ENCODE peak calls at places on chromosomes 3 and 15, in five cellular contexts. One of them, this sample, is unnamed.

GRCh38 chr3:124846189-124846588 is 41.0 kb downstream of the ITGB5 start:
- DNase-seq in astrocyte of the cerebellum: peak
- DNase-seq in left ventricle myocardium inferior: no peak
- DNase-seq in heart right ventricle: no peak
- DNase-seq in fibroblast of mammary gland: peak
- DNase-seq in this sample: peak

GRCh38 chr15:70974004-70974832 is 81.6 kb downstream of the LRRC49 start:
- DNase-seq in left ventricle myocardium inferior: no peak
- DNase-seq in astrocyte of the cerebellum: peak
- DNase-seq in heart right ventricle: no peak
- DNase-seq in fibroblast of mammary gland: peak
- DNase-seq in this sample: no peak

GRCh38 chr3:94115482-94115881 is 52.6 kb downstream of the NSUN3 start:
- DNase-seq in fibroblast of mammary gland: peak
- DNase-seq in left ventricle myocardium inferior: no peak
- DNase-seq in astrocyte of the cerebellum: peak
- DNase-seq in heart right ventricle: no peak
- DNase-seq in this sample: no peak

GRCh38 chr3:178517665-178518366 is 18.4 kb upstream of the KCNMB2 start:
- DNase-seq in fibroblast of mammary gland: no peak
- DNase-seq in astrocyte of the cerebellum: no peak
- DNase-seq in left ventricle myocardium inferior: no peak
- DNase-seq in heart right ventricle: no peak
- DNase-seq in this sample: no peak

GRCh38 chr15:28921336-28921735 is 35.6 kb downstream of the APBA2 start:
- DNase-seq in astrocyte of the cerebellum: no peak
- DNase-seq in left ventricle myocardium inferior: no peak
- DNase-seq in fibroblast of mammary gland: no peak
- DNase-seq in heart right ventricle: no peak
- DNase-seq in this sample: no peak

GRCh38 chr15:62241135-62241770 is 76.2 kb upstream of the C2CD4B start:
- DNase-seq in left ventricle myocardium inferior: no peak
- DNase-seq in fibroblast of mammary gland: peak
- DNase-seq in astrocyte of the cerebellum: no peak
- DNase-seq in heart right ventricle: no peak
- DNase-seq in this sample: no peak

GRCh38 chr3:64518496-64518895 is 169.3 kb downstream of the ADAMTS9 start:
- DNase-seq in fibroblast of mammary gland: no peak
- DNase-seq in heart right ventricle: no peak
- DNase-seq in left ventricle myocardium inferior: no peak
- DNase-seq in astrocyte of the cerebellum: no peak
- DNase-seq in this sample: no peak

GRCh38 chr3:54322354-54322753 is 200.0 kb downstream of the CACNA2D3 start:
- DNase-seq in left ventricle myocardium inferior: no peak
- DNase-seq in heart right ventricle: no peak
- DNase-seq in astrocyte of the cerebellum: no peak
- DNase-seq in fibroblast of mammary gland: no peak
- DNase-seq in this sample: no peak

GRCh38 chr3:116339441-116340028 is 105.8 kb downstream of the LSAMP start:
- DNase-seq in astrocyte of the cerebellum: peak
- DNase-seq in fibroblast of mammary gland: peak
- DNase-seq in heart right ventricle: peak
- DNase-seq in left ventricle myocardium inferior: peak
- DNase-seq in this sample: no peak

GRCh38 chr15:60890361-60890991 is 338.6 kb downstream of the RORA start:
- DNase-seq in left ventricle myocardium inferior: no peak
- DNase-seq in heart right ventricle: no peak
- DNase-seq in astrocyte of the cerebellum: no peak
- DNase-seq in fibroblast of mammary gland: no peak
- DNase-seq in this sample: no peak

GRCh38 chr15:63083046-63083445 is 38.6 kb upstream of the LACTB start:
- DNase-seq in astrocyte of the cerebellum: no peak
- DNase-seq in left ventricle myocardium inferior: peak
- DNase-seq in fibroblast of mammary gland: no peak
- DNase-seq in heart right ventricle: peak
- DNase-seq in this sample: no peak

GRCh38 chr3:149018247-149018646 is 26.9 kb downstream of the GYG1 start:
- DNase-seq in fibroblast of mammary gland: peak
- DNase-seq in left ventricle myocardium inferior: no peak
- DNase-seq in astrocyte of the cerebellum: no peak
- DNase-seq in heart right ventricle: no peak
- DNase-seq in this sample: no peak

GRCh38 chr3:99484871-99485270 is 153.5 kb upstream of the COL8A1 start:
- DNase-seq in astrocyte of the cerebellum: peak
- DNase-seq in heart right ventricle: no peak
- DNase-seq in fibroblast of mammary gland: peak
- DNase-seq in left ventricle myocardium inferior: no peak
- DNase-seq in this sample: no peak

GRCh38 chr3:8500208-8500961 is 1.2 kb upstream of the LMCD1 start:
- DNase-seq in astrocyte of the cerebellum: peak
- DNase-seq in fibroblast of mammary gland: peak
- DNase-seq in left ventricle myocardium inferior: no peak
- DNase-seq in heart right ventricle: no peak
- DNase-seq in this sample: no peak

GRCh38 chr15:50363612-50364011 is 8.6 kb upstream of the GABPB1 start:
- DNase-seq in heart right ventricle: no peak
- DNase-seq in left ventricle myocardium inferior: no peak
- DNase-seq in astrocyte of the cerebellum: no peak
- DNase-seq in fibroblast of mammary gland: no peak
- DNase-seq in this sample: no peak

GRCh38 chr15:29652595-29652994 is 169.7 kb downstream of the TJP1 start:
- DNase-seq in heart right ventricle: peak
- DNase-seq in astrocyte of the cerebellum: no peak
- DNase-seq in fibroblast of mammary gland: no peak
- DNase-seq in left ventricle myocardium inferior: no peak
- DNase-seq in this sample: no peak

GRCh38 chr15:78739206-78739605 is 72.1 kb downstream of the ADAMTS7 start:
- DNase-seq in heart right ventricle: no peak
- DNase-seq in fibroblast of mammary gland: no peak
- DNase-seq in astrocyte of the cerebellum: no peak
- DNase-seq in left ventricle myocardium inferior: no peak
- DNase-seq in this sample: no peak

GRCh38 chr3:40167958-40168357 is 141.5 kb upstream of the EIF1B start:
- DNase-seq in astrocyte of the cerebellum: no peak
- DNase-seq in heart right ventricle: no peak
- DNase-seq in fibroblast of mammary gland: no peak
- DNase-seq in left ventricle myocardium inferior: no peak
- DNase-seq in this sample: no peak

GRCh38 chr15:66107070-66107469 is 146.5 kb downstream of the MEGF11 start:
- DNase-seq in heart right ventricle: no peak
- DNase-seq in astrocyte of the cerebellum: no peak
- DNase-seq in fibroblast of mammary gland: no peak
- DNase-seq in left ventricle myocardium inferior: no peak
- DNase-seq in this sample: no peak

GRCh38 chr15:68725736-68726135 is 95.0 kb downstream of the ANP32A start:
- DNase-seq in left ventricle myocardium inferior: peak
- DNase-seq in fibroblast of mammary gland: peak
- DNase-seq in astrocyte of the cerebellum: no peak
- DNase-seq in heart right ventricle: peak
- DNase-seq in this sample: peak

GRCh38 chr3:132549169-132549568 is 47.9 kb upstream of the ACKR4 start:
- DNase-seq in heart right ventricle: no peak
- DNase-seq in left ventricle myocardium inferior: no peak
- DNase-seq in astrocyte of the cerebellum: no peak
- DNase-seq in fibroblast of mammary gland: no peak
- DNase-seq in this sample: no peak

GRCh38 chr15:61978225-61978624 is 82.0 kb downstream of the VPS13C start:
- DNase-seq in astrocyte of the cerebellum: no peak
- DNase-seq in left ventricle myocardium inferior: no peak
- DNase-seq in heart right ventricle: no peak
- DNase-seq in fibroblast of mammary gland: no peak
- DNase-seq in this sample: no peak

GRCh38 chr3:68773401-68773800 is 158.9 kb downstream of the TAFA4 start:
- DNase-seq in fibroblast of mammary gland: no peak
- DNase-seq in left ventricle myocardium inferior: no peak
- DNase-seq in astrocyte of the cerebellum: no peak
- DNase-seq in heart right ventricle: no peak
- DNase-seq in this sample: no peak

GRCh38 chr3:111227216-111227615 is 155.6 kb downstream of the NECTIN3 start:
- DNase-seq in fibroblast of mammary gland: peak
- DNase-seq in heart right ventricle: no peak
- DNase-seq in astrocyte of the cerebellum: peak
- DNase-seq in left ventricle myocardium inferior: no peak
- DNase-seq in this sample: no peak

GRCh38 chr3:89049119-89049518 is 58.3 kb upstream of the EPHA3 start:
- DNase-seq in heart right ventricle: no peak
- DNase-seq in fibroblast of mammary gland: no peak
- DNase-seq in astrocyte of the cerebellum: no peak
- DNase-seq in left ventricle myocardium inferior: no peak
- DNase-seq in this sample: no peak
- TF ChIP-seq CTCF in heart right ventricle: no peak
- TF ChIP-seq CTCF in fibroblast of mammary gland: no peak
- TF ChIP-seq CTCF in astrocyte of the cerebellum: peak
- TF ChIP-seq CTCF in left ventricle myocardium inferior: no peak
- TF ChIP-seq CTCF in this sample: no peak

DNA sequence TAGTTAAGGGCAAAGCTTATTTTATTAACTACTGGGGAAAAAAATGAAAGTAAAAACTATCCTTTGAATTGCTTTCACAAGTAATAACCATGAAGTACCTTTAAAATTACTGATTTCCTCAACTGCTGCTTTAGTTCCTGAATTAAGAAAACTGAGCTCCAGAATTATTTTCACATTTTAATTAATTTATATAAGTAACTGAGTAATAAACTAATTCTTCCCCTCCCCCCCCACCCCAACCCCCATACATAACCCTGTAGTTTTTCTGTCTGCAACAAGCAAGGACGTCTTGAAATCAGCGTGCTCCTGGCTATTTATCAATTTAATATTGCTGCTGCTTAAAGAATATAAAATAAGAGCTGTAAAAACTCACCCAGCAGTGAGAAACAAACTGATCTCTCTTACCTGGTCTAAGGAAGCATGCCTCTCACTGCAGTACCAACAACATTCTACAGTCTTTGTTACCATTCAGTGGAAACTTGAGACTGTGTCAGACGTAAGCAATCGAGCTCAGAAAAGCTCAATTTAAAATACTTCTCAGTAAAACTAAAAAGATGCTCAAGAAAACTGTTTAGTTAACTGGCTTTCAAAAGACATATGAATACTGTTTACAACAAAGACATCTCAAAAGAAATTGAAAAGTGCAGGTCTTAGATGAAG is 121.0 kb downstream of the TFDP2 start:
- DNase-seq in fibroblast of mammary gland: peak
- DNase-seq in left ventricle myocardium inferior: no peak
- DNase-seq in heart right ventricle: no peak
- DNase-seq in astrocyte of the cerebellum: peak
- DNase-seq in this sample: no peak
- TF ChIP-seq CTCF in fibroblast of mammary gland: peak
- TF ChIP-seq CTCF in left ventricle myocardium inferior: peak
- TF ChIP-seq CTCF in heart right ventricle: no peak
- TF ChIP-seq CTCF in astrocyte of the cerebellum: peak
- TF ChIP-seq CTCF in this sample: peak

GRCh38 chr15:75095594-75095993 is 72.2 kb downstream of the PPCDC start:
- DNase-seq in left ventricle myocardium inferior: no peak
- DNase-seq in astrocyte of the cerebellum: no peak
- DNase-seq in fibroblast of mammary gland: no peak
- DNase-seq in heart right ventricle: no peak
- DNase-seq in this sample: no peak

GRCh38 chr15:75091814-75092213 is 68.4 kb downstream of the PPCDC start:
- DNase-seq in fibroblast of mammary gland: peak
- DNase-seq in astrocyte of the cerebellum: peak
- DNase-seq in left ventricle myocardium inferior: no peak
- DNase-seq in heart right ventricle: no peak
- DNase-seq in this sample: no peak

DNA sequence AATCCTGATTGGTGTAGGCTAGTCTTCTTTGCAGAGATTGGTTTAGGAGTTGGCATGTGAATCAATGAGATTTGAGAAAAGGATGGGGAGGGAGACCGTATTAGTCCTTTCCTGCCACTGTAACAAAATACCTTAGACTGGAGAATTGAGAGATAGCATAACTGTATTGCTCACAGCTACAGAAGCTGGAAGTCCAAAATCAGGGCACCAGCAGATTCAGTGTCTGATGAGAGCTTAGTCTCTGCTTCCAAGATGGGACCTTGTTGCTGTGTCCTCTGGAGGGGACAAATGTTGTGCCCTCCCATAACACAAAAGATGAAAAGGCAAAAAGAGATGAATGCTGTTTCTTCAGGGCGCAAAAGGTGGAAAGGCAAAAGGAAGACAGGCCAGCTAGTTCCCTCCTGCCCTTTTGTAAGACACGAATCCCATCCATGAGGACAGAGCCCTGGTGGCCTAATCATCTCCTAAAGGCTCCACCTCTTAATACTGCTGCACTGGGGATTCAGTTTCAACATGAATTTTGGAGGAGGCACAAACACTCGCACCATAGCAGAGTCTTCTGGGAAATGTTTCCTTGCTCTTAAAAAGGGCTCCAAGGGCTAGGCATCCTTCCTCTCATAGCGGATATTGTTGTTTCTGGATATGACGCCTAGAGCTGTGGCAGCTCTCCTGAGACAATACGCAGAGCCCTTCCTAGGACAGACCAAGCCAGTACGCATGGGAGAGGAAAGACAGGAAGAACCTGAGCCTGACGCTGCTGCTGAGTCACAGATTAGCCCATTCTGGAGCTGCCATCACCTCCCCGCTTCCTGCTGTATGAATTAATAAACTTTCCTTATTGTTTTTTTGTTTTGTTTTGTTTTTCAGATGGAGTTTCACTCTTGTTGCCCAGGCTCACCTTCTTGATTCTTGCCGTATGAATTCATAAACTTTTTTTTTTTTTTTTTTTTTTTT is 66.7 kb downstream of the PPCDC start:
- DNase-seq in heart right ventricle: peak
- DNase-seq in fibroblast of mammary gland: no peak
- DNase-seq in left ventricle myocardium inferior: peak
- DNase-seq in astrocyte of the cerebellum: no peak
- DNase-seq in this sample: no peak
- TF ChIP-seq CTCF in heart right ventricle: no peak
- TF ChIP-seq CTCF in fibroblast of mammary gland: no peak
- TF ChIP-seq CTCF in left ventricle myocardium inferior: no peak
- TF ChIP-seq CTCF in astrocyte of the cerebellum: no peak
- TF ChIP-seq CTCF in this sample: no peak

DNA sequence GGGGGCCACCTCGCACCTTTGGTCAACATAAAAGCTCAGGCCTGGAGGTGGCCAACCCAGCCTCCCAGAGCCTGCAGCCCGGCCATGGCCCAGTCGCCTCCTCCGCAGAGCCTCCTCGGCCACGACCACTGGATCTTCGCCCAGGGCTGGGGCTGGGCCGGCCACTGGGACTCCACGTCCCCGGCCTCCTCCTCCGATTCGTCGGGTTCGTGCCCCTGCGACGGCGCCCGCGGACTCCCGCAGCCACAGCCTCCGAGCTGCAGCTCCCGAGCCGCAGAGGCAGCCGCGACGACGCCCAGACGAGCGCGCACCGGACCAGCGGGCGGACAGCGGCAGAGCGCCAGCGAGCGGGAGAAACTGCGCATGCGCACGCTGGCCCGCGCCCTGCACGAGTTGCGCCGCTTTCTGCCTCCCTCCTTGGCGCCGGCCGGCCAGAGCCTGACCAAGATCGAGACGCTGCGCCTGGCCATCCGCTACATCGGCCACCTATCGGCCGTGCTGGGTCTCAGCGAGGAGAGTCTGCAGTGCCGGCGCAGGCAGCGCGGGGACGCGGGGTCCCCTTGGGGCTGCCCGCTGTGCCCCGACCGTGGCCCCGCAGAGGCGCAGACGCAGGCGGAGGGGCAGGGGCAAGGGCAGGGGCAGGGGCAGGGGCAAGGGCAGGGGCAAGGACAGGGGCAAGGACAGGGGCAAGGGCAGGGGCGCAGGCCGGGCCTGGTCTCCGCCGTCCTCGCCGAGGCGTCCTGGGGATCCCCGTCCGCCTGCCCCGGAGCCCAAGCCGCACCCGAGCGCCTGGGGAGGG is at the start of gene MESP2:
- DNase-seq in heart right ventricle: peak
- DNase-seq in astrocyte of the cerebellum: peak
- DNase-seq in left ventricle myocardium inferior: peak
- DNase-seq in fibroblast of mammary gland: peak
- DNase-seq in this sample: peak
- TF ChIP-seq CTCF in heart right ventricle: peak
- TF ChIP-seq CTCF in astrocyte of the cerebellum: peak
- TF ChIP-seq CTCF in left ventricle myocardium inferior: peak
- TF ChIP-seq CTCF in fibroblast of mammary gland: peak
- TF ChIP-seq CTCF in this sample: no peak

This sample was measured in ovary.